ENCODE peak calls at places on chromosomes 6 and 20, in six cellular contexts. Y is A549, Z is HepG2, G is GM12878, J is endothelial cell of umbilical vein, W is K562. L is an unnamed sample.

GRCh38 chr6:166615059-166615770 is 11.8 kb downstream of the RPS6KA2 start:
- DNase-seq in Y (no peak), Z (no peak), G (no peak), J (peak; percentile 86), W (no peak), L (no peak)

GRCh38 chr6:130417951-130418350 is 52.1 kb downstream of the TMEM200A start:
- DNase-seq in Y (no peak), Z (no peak), G (no peak), J (no peak), W (no peak), L (no peak)

GRCh38 chr6:166556871-166557322 is 29.6 kb downstream of the RAMACL start:
- DNase-seq in Y (peak; percentile 52), Z (no peak), G (no peak), J (peak; percentile 100), W (no peak), L (peak; percentile 78)

GRCh38 chr6:79048611-79049010 is 29.4 kb downstream of the PHIP start:
- DNase-seq in Y (peak; percentile 45), Z (peak; percentile 29), G (no peak), J (peak; percentile 31), W (peak; percentile 42), L (peak; percentile 47)

GRCh38 chr6:23446394-23447001 is 679.5 kb upstream of the NRSN1 start:
- DNase-seq in Y (peak; percentile 9), Z (no peak), G (no peak), J (peak; percentile 69), W (no peak), L (peak; percentile 18)

GRCh38 chr6:43287717-43288679 is 10.1 kb upstream of the SLC22A7 start:
- DNase-seq in Y (no peak), Z (no peak), G (no peak), J (no peak), W (no peak), L (no peak)

GRCh38 chr6:165843121-165843520 is 180.1 kb upstream of the PDE10A start:
- DNase-seq in Y (no peak), Z (no peak), G (no peak), J (no peak), W (no peak), L (no peak)

GRCh38 chr6:28137458-28138020 is 4.1 kb upstream of the ZKSCAN8 start:
- DNase-seq in Y (no peak), Z (no peak), G (peak; percentile 62), J (no peak), W (peak; percentile 66), L (peak; percentile 81)

GRCh38 chr20:32018269-32019155 is 8.3 kb downstream of the CCM2L start:
- DNase-seq in Y (peak; percentile 44), Z (peak; percentile 76), G (no peak), J (peak; percentile 66), W (peak; percentile 71), L (peak; percentile 40)

GRCh38 chr20:14925286-14925685 is 587.9 kb upstream of the FLRT3 start:
- DNase-seq in Y (no peak), Z (no peak), G (no peak), J (peak; percentile 79), W (no peak), L (no peak)

GRCh38 chr20:52746768-52747167 is 225.4 kb upstream of the TSHZ2 start:
- DNase-seq in Y (no peak), Z (no peak), G (no peak), J (no peak), W (no peak), L (no peak)

GRCh38 chr6:7086488-7086887 is 21.3 kb upstream of the RREB1 start:
- DNase-seq in Y (no peak), Z (no peak), G (peak; percentile 66), J (peak; percentile 57), W (no peak), L (peak; percentile 85)
- TF ChIP-seq CTCF in Y (no peak), Z (no peak), G (no peak), J (no peak), W (no peak), L (peak; percentile 59)

GRCh38 chr6:148779142-148779562 is 32.3 kb downstream of the UST start:
- DNase-seq in Y (no peak), Z (no peak), G (no peak), J (no peak), W (no peak), L (peak; percentile 69)
- TF ChIP-seq MYC in Y (no peak), Z (no peak), G (no peak), J (no peak), W (no peak), L (no peak)

GRCh38 chr20:53838311-53838873 is 232.0 kb downstream of the BCAS1 start:
- DNase-seq in Y (no peak), Z (no peak), G (no peak), J (no peak), W (no peak), L (no peak)

GRCh38 chr20:53841741-53842140 is 228.7 kb downstream of the BCAS1 start:
- DNase-seq in Y (no peak), Z (no peak), G (no peak), J (no peak), W (no peak), L (no peak)

GRCh38 chr20:53837126-53837826 is 233.1 kb downstream of the BCAS1 start:
- DNase-seq in Y (no peak), Z (no peak), G (no peak), J (no peak), W (no peak), L (no peak)

GRCh38 chr20:53840462-53841000 is 229.9 kb downstream of the BCAS1 start:
- DNase-seq in Y (no peak), Z (no peak), G (no peak), J (no peak), W (no peak), L (no peak)

DNA sequence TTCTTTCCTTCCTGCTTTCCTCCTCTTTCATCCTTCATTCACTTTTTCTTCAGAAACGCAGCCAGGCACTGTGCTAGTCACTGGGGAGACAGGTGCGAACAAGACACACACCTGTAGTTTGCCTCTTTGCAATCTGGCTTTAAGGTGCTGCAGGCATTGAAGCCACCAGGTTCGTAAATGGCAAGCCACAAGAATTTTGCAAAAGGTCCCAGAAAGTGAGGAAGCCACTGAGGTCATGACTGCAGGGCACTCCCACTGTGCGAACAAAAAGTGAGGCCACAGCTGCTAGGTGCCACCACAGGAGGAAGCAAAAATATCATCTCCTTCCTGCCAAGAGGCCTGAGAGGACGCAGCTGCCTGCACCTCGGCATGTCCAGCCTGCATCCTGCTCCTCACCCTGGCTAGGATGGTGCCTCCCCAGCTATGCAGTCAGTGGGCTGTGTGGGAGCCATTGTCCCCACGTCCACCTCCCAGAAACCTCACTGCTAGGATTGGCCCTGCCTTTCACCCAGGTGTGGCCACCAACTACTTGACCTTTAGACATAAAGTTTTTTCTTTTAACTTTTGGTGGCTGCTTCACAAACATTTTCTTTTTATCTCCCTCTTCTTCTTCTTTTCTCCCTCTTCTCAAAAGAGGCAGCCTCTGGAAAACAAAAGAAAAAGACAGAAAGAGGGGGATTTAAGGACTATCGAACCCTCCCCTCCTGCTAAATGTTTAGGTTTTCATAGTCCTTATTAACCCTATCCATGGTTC is 230.8 kb downstream of the BCAS1 start:
- DNase-seq in Y (no peak), Z (no peak), G (peak; percentile 96), J (no peak), W (no peak), L (peak; percentile 95)
- TF ChIP-seq CTCF in Y (no peak), Z (no peak), G (no peak), J (no peak), W (no peak), L (no peak)

DNA sequence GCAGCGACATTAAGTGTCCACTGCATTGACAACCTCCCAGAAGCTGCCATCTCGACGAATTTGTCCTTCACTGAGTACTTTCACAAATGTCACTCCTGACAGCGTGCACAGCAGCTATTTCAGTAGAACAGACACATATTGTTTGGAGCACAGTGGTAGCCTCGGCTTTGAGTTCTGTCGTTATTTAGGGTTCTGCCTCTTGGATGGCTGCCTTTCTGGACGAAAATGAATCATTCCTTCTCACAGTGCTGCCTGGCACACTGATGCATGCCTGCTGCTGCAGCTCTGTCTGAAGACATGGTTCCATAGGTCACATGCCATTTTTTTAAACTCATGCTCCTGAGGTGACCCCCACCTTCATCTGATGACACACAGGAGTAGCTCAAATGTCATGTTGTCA is 477.0 kb downstream of the C6orf118 start:
- DNase-seq in Y (no peak), Z (no peak), G (no peak), J (no peak), W (no peak), L (no peak)
- TF ChIP-seq MYC in Y (no peak), Z (no peak), G (no peak), J (no peak), W (no peak), L (no peak)

GRCh38 chr20:49446808-49447207 is 35.7 kb downstream of the KCNB1 start:
- DNase-seq in Y (peak; percentile 24), Z (no peak), G (no peak), J (no peak), W (no peak), L (no peak)
- TF ChIP-seq CTCF in Y (no peak), Z (no peak), G (no peak), J (no peak), W (no peak), L (no peak)

DNA sequence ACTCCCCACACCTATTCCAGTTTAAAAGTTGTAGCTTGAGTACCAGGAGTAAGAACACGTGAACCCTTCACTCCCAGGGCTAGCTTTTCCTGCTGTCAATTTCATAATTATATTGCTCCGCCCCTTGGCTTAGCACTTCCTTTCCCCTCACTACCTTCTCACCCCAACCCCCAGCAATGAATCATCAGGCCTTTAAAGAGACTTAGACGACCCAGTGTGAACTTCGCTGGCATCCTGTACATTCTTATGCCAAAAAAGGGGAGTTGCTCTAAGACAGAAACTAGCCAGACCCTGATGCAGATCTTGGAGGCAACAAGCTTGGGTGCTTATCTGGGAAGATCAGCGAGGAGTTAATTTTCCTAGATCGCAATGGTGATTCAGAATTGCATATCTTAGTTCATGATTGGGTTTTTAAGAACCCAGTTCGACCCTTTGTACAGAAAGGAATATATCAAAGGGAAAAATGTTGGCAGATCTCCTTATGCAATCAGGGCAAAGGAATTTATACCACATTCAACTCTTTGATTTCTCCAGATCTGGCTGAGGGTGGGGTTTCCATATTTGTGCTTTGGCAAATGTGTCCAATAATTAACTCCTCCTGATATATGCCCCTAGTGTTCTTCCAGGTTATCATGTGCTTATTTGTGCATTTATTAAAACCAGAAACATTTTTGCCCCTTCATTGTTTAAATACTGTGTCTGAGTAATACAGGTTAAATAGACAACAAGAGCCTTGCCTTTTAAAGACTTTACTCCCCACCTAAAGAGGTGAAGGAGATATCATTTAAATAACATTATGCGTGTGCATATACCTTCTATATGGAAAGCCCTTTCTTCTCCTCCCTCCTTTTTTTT is 8.1 kb upstream of the ATXN1 start:
- DNase-seq in Y (peak; percentile 91), Z (peak; percentile 39), G (no peak), J (peak; percentile 91), W (peak; percentile 75), L (peak; percentile 95)
- TF ChIP-seq MYC in Y (no peak), Z (no peak), G (no peak), J (no peak), W (no peak), L (peak; percentile 73)